ENCODE peak calls at places on chromosomes 7 and 10, in four cellular contexts. S, C, O and Z are unnamed samples.

GRCh38 chr7:79934727-79935126 is 199.9 kb upstream of the GNAI1 start:
- DNase-seq in C (no peak), O (no peak), S (no peak), Z (no peak)

GRCh38 chr7:33744293-33744692 is 161.0 kb upstream of the BMPER start:
- DNase-seq in S (no peak), C (no peak), O (peak), Z (no peak)

GRCh38 chr10:97494863-97495506 is 3.2 kb downstream of the MMS19 start:
- DNase-seq in O (no peak), C (no peak), S (no peak), Z (no peak)

GRCh38 chr7:122485841-122486240 is 181.3 kb upstream of the FEZF1 start:
- DNase-seq in O (no peak), S (no peak), C (no peak), Z (no peak)

GRCh38 chr7:123865517-123866117 is 20.6 kb downstream of the HYAL4 start:
- DNase-seq in O (peak), C (no peak), S (peak), Z (peak)

GRCh38 chr10:103204353-103205255 is 11.5 kb upstream of the NT5C2 start:
- DNase-seq in O (no peak), S (no peak), C (no peak), Z (no peak)

GRCh38 chr7:22129819-22130580 is 184.3 kb upstream of the CDCA7L start:
- DNase-seq in O (no peak), C (no peak), S (no peak), Z (no peak)

GRCh38 chr7:93992423-93993110 is 11.6 kb downstream of the BET1 start:
- DNase-seq in C (no peak), S (no peak), O (no peak), Z (no peak)

GRCh38 chr7:157220916-157221569 is 82.3 kb downstream of the UBE3C start:
- DNase-seq in C (no peak), O (no peak), S (no peak), Z (no peak)

GRCh38 chr10:74227697-74228424 is 76.8 kb downstream of the ADK start:
- DNase-seq in O (no peak), S (no peak), C (no peak), Z (no peak)

GRCh38 chr7:50653997-50654425 is 88.8 kb upstream of the DDC start:
- DNase-seq in O (no peak), S (no peak), C (peak), Z (no peak)

GRCh38 chr7:129825554-129826267 is 127.0 kb downstream of the UBE2H start:
- DNase-seq in S (peak), O (peak), C (peak), Z (peak)

GRCh38 chr7:118870187-118870586 is 645.7 kb downstream of the ANKRD7 start:
- DNase-seq in C (no peak), S (no peak), O (peak), Z (no peak)

GRCh38 chr10:33428706-33429105 is 94.2 kb upstream of the NRP1 start:
- DNase-seq in O (no peak), C (no peak), S (no peak), Z (no peak)

GRCh38 chr7:130957140-130957513 is 223.1 kb upstream of the KLF14 start:
- DNase-seq in O (no peak), S (no peak), C (no peak), Z (no peak)

GRCh38 chr7:46844486-46844885 is 737.4 kb downstream of the TNS3 start:
- DNase-seq in O (no peak), C (no peak), S (no peak), Z (no peak)

GRCh38 chr7:147519062-147519461 is 1071.5 kb upstream of the C7orf33 start:
- DNase-seq in S (no peak), C (no peak), O (no peak), Z (no peak)

GRCh38 chr7:123916240-123916724 is 8.8 kb upstream of the SPAM1 start:
- DNase-seq in C (no peak), S (no peak), O (peak), Z (no peak)

GRCh38 chr7:47441796-47442744 is 139.8 kb downstream of the TNS3 start:
- DNase-seq in S (no peak), C (no peak), O (no peak), Z (no peak)

GRCh38 chr7:18221377-18222290 is 194.0 kb upstream of the PRPS1L1 start:
- DNase-seq in S (no peak), O (no peak), C (no peak), Z (no peak)

GRCh38 chr7:100166317-100166940 is 2.0 kb downstream of the GAL3ST4 start:
- DNase-seq in O (no peak), C (no peak), S (no peak), Z (no peak)

GRCh38 chr7:12757443-12757842 is 70.0 kb downstream of the ARL4A start:
- DNase-seq in S (no peak), C (no peak), O (no peak), Z (no peak)

DNA sequence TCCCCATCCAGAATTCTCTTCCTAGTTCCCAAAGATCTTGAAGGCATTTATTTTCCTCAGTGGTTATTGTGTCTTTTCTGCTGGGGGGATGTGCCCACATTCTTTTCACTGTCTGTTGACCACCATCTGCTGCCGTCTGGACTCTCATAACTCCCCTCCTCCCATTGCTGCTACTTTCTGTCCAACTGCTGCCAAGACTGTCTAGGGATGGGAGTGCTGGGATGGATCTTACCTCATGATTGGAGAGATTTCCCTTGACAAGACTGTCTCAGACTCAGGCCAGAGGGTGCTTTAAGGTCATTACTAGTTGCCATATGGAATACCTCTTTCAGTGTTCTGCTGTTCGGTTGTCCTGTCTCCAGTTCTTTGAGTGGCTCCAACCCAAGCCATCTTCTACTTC is 141.6 kb downstream of the C1GALT1 start:
- DNase-seq in S (no peak), C (no peak), O (no peak), Z (no peak)
- H3K4me3 ChIP-seq in S (no peak), C (no peak), O (no peak), Z (no peak)

GRCh38 chr10:48450811-48451466 is 144.5 kb downstream of the MAPK8 start:
- DNase-seq in O (no peak), C (no peak), S (no peak), Z (no peak)

GRCh38 chr10:48451969-48452878 is 145.7 kb downstream of the MAPK8 start:
- DNase-seq in S (no peak), C (no peak), O (no peak), Z (no peak)

GRCh38 chr10:48449501-48450232 is 143.2 kb downstream of the MAPK8 start:
- DNase-seq in S (no peak), C (no peak), O (no peak), Z (no peak)

GRCh38 chr10:48448796-48449195 is 142.3 kb downstream of the MAPK8 start:
- DNase-seq in S (no peak), O (no peak), C (no peak), Z (no peak)

DNA sequence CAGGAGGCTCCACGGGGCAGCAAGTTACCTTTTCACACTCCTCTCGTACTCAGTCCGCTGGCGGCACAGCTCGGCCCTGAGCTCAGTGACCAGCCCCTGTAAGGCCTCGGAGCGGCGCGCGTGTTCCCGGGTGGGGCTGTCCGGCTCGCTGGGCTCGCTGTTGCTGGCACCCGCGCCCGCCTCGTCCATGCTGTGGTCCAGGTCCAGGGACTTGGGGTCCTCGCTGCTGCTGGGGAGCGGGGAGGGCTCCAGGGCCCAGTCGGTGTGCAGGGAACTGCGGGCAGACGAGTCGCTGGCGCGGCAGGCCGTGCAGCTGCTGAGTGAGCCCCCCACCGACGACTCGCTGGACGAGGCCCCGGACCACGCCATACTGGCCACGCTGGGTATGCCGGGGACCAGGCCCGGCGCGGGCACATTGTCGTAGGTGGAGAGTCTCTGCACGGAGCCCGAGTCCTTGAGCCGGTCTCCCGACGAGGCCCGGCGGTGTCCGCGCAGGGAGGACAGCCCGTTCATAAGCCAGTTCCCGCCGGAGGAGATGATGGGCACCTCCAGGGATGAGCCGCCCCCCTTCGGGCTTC is 143.8 kb downstream of the MAPK8 start:
- DNase-seq in C (no peak), S (no peak), O (no peak), Z (no peak)
- H3K4me3 ChIP-seq in C (peak), S (no peak), O (no peak), Z (no peak)

GRCh38 chr10:71965623-71966022 is 1.4 kb downstream of the CHST3 start:
- DNase-seq in C (no peak), S (no peak), O (no peak), Z (no peak)
- H3K4me3 ChIP-seq in C (peak), S (no peak), O (peak), Z (no peak)

DNA sequence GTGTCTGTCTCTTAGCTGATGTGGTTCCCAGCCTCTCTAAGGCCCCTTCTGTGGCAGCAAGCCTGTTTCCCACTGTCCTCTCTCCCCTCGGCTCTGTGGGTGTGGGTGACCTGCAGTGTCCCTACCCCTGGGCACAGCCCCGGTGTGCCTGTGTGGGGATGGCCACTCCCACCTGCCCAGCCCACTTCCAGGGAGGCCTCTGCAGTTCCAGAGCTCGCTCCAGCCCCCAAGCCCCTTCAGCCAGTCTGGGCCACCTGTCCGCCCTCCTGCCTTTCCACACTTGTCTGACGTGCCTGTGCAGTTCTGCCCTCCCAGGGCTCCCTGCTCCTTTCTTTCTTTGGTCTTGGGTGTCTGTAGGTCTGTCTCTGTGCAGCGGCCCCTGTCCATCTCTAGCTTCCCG is 127.0 kb upstream of the PPIF start:
- DNase-seq in C (no peak), O (no peak), S (no peak), Z (no peak)
- H3K4me3 ChIP-seq in C (no peak), O (no peak), S (no peak), Z (no peak)

GRCh38 chr10:95421782-95422181 is 131.0 kb upstream of the PDLIM1 start:
- DNase-seq in C (no peak), O (no peak), S (no peak), Z (no peak)
- H3K4me3 ChIP-seq in C (no peak), O (no peak), S (no peak), Z (no peak)

DNA sequence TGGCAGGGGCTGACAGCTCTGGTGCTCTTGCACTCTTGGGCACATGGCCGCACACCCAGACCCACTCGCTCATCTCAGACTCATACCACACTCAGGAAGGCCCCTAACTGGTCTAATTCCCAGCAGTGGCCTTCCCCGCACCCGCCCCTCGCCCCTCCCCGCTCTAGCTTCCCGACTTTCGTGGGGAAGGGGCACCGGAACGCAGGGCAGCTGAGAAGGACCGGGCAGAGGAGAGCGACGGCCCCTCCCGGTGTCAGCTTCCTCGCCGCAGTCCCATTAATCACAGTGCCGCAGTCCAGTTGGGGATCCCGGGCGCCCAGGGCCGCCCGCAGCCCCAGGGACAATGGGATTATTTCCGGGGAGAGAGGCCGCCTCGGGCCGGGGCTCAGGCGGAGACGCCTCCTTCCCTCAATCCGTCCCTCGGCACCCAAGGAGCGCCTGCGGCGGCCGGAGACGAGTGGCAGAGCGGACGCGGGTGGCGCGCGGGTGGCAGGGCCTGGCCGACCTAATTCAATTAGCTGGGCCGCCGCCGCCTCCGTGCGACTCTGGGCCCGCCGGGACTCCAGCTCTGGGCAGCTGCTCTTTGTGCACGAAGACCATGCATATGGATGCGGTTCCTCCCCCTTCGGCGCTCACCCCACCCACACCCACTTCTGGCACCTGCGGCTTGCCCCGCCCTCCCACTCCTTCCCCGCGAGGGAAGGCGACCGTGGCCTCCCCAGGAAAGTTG is 7.8 kb upstream of the TLX1 start:
- DNase-seq in O (no peak), S (no peak), C (no peak), Z (no peak)
- H3K4me3 ChIP-seq in O (no peak), S (no peak), C (peak), Z (peak)

DNA sequence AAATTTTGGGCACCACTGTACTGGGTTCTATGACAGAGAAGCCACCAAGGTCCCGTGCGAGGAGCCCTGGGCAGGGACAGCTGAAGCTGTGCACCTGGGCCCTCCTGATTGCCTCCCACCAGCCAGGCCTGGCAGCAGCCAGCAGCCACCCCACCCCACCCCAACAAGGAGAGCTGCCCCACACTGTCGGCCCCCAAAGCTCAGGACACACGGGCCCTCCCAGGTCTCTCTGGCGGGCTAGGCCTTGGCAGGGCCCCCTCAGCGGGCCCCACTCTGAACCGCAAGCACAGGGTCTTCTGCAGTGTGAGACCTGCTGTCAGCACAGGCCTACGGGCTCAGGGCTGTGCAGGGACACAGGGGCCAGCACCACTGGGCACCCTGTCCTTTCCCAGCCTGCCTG is 5.5 kb downstream of the GPR146 start:
- DNase-seq in C (no peak), S (no peak), O (no peak), Z (no peak)
- H3K4me3 ChIP-seq in C (no peak), S (no peak), O (no peak), Z (no peak)

GRCh38 chr10:22927661-22928403 is at the start of gene ARMC3:
- DNase-seq in S (peak), O (peak), C (peak), Z (peak)
- H3K4me3 ChIP-seq in S (peak), O (peak), C (peak), Z (peak)